ENCODE peak calls at places on chromosomes 11 and 22, in ten cellular contexts. One of them, this sample, is unnamed.

GRCh38 chr22:46073683-46074504 is 76.4 kb upstream of the PPARA start:
- DNase-seq in transverse colon: peak; percentile 50
- DNase-seq in heart right ventricle: peak; percentile 61
- DNase-seq in retinal pigment epithelial cell: no peak
- DNase-seq in DND-41: peak; percentile 25
- DNase-seq in CD8-positive, alpha-beta T cell: no peak
- DNase-seq in Caco-2: no peak
- DNase-seq in sigmoid colon: peak; percentile 89
- DNase-seq in pancreas: peak; percentile 76
- DNase-seq in A549: no peak
- DNase-seq in this sample: no peak

GRCh38 chr11:71453021-71453910 is at the start of gene NADSYN1:
- DNase-seq in transverse colon: peak; percentile 99
- DNase-seq in heart right ventricle: peak; percentile 97
- DNase-seq in retinal pigment epithelial cell: peak; percentile 66
- DNase-seq in DND-41: peak; percentile 94
- DNase-seq in CD8-positive, alpha-beta T cell: peak; percentile 91
- DNase-seq in Caco-2: peak; percentile 100
- DNase-seq in sigmoid colon: peak; percentile 98
- DNase-seq in pancreas: peak; percentile 100
- DNase-seq in A549: peak; percentile 90
- DNase-seq in this sample: peak; percentile 72

GRCh38 chr22:49705631-49706352 is 121.9 kb downstream of the BRD1 start:
- DNase-seq in transverse colon: no peak
- DNase-seq in heart right ventricle: no peak
- DNase-seq in retinal pigment epithelial cell: no peak
- DNase-seq in DND-41: no peak
- DNase-seq in CD8-positive, alpha-beta T cell: no peak
- DNase-seq in Caco-2: no peak
- DNase-seq in sigmoid colon: no peak
- DNase-seq in pancreas: peak; percentile 44
- DNase-seq in A549: no peak
- DNase-seq in this sample: no peak

GRCh38 chr11:108019870-108020540 is 11.3 kb downstream of the CUL5 start:
- DNase-seq in transverse colon: no peak
- DNase-seq in heart right ventricle: no peak
- DNase-seq in retinal pigment epithelial cell: no peak
- DNase-seq in DND-41: no peak
- DNase-seq in CD8-positive, alpha-beta T cell: no peak
- DNase-seq in Caco-2: no peak
- DNase-seq in sigmoid colon: no peak
- DNase-seq in pancreas: no peak
- DNase-seq in A549: no peak
- DNase-seq in this sample: no peak

GRCh38 chr11:76658231-76658630 is 12.3 kb downstream of the LRRC32 start:
- DNase-seq in transverse colon: peak; percentile 3
- DNase-seq in heart right ventricle: no peak
- DNase-seq in retinal pigment epithelial cell: no peak
- DNase-seq in DND-41: no peak
- DNase-seq in CD8-positive, alpha-beta T cell: no peak
- DNase-seq in Caco-2: no peak
- DNase-seq in sigmoid colon: peak; percentile 10
- DNase-seq in pancreas: no peak
- DNase-seq in A549: no peak
- DNase-seq in this sample: no peak

GRCh38 chr11:126332221-126332711 is 23.2 kb upstream of the ST3GAL4 start:
- DNase-seq in transverse colon: no peak
- DNase-seq in heart right ventricle: peak; percentile 54
- DNase-seq in retinal pigment epithelial cell: no peak
- DNase-seq in DND-41: no peak
- DNase-seq in CD8-positive, alpha-beta T cell: no peak
- DNase-seq in Caco-2: no peak
- DNase-seq in sigmoid colon: no peak
- DNase-seq in pancreas: no peak
- DNase-seq in A549: no peak
- DNase-seq in this sample: no peak

GRCh38 chr22:44286673-44287072 is 26.1 kb downstream of the SHISAL1 start:
- DNase-seq in transverse colon: no peak
- DNase-seq in heart right ventricle: no peak
- DNase-seq in retinal pigment epithelial cell: no peak
- DNase-seq in DND-41: no peak
- DNase-seq in CD8-positive, alpha-beta T cell: no peak
- DNase-seq in Caco-2: no peak
- DNase-seq in sigmoid colon: no peak
- DNase-seq in pancreas: peak; percentile 53
- DNase-seq in A549: no peak
- DNase-seq in this sample: no peak

GRCh38 chr11:64518928-64519327 is 72.1 kb upstream of the SLC22A12 start:
- DNase-seq in transverse colon: no peak
- DNase-seq in heart right ventricle: no peak
- DNase-seq in retinal pigment epithelial cell: no peak
- DNase-seq in DND-41: no peak
- DNase-seq in CD8-positive, alpha-beta T cell: no peak
- DNase-seq in Caco-2: no peak
- DNase-seq in sigmoid colon: no peak
- DNase-seq in pancreas: no peak
- DNase-seq in A549: no peak
- DNase-seq in this sample: no peak

GRCh38 chr11:76513654-76514034 is 68.8 kb downstream of the EMSY start:
- DNase-seq in transverse colon: no peak
- DNase-seq in heart right ventricle: no peak
- DNase-seq in retinal pigment epithelial cell: no peak
- DNase-seq in DND-41: no peak
- DNase-seq in CD8-positive, alpha-beta T cell: no peak
- DNase-seq in Caco-2: no peak
- DNase-seq in sigmoid colon: no peak
- DNase-seq in pancreas: no peak
- DNase-seq in A549: no peak
- DNase-seq in this sample: no peak

GRCh38 chr11:116517077-116517476 is 255.7 kb downstream of the BUD13 start:
- DNase-seq in transverse colon: no peak
- DNase-seq in heart right ventricle: no peak
- DNase-seq in retinal pigment epithelial cell: no peak
- DNase-seq in DND-41: no peak
- DNase-seq in CD8-positive, alpha-beta T cell: no peak
- DNase-seq in Caco-2: no peak
- DNase-seq in sigmoid colon: no peak
- DNase-seq in pancreas: no peak
- DNase-seq in A549: no peak
- DNase-seq in this sample: no peak

GRCh38 chr11:47328449-47329390 is 23.8 kb downstream of the MYBPC3 start:
- DNase-seq in transverse colon: no peak
- DNase-seq in heart right ventricle: no peak
- DNase-seq in retinal pigment epithelial cell: no peak
- DNase-seq in DND-41: no peak
- DNase-seq in CD8-positive, alpha-beta T cell: no peak
- DNase-seq in Caco-2: no peak
- DNase-seq in sigmoid colon: no peak
- DNase-seq in pancreas: peak; percentile 32
- DNase-seq in A549: no peak
- DNase-seq in this sample: peak; percentile 16

GRCh38 chr11:83004855-83005556 is 66.7 kb downstream of the RAB30 start:
- DNase-seq in transverse colon: no peak
- DNase-seq in heart right ventricle: no peak
- DNase-seq in retinal pigment epithelial cell: no peak
- DNase-seq in DND-41: no peak
- DNase-seq in CD8-positive, alpha-beta T cell: no peak
- DNase-seq in Caco-2: no peak
- DNase-seq in sigmoid colon: no peak
- DNase-seq in pancreas: no peak
- DNase-seq in A549: no peak
- DNase-seq in this sample: no peak

GRCh38 chr11:57802411-57802810 is 40.8 kb downstream of the CTNND1 start:
- DNase-seq in transverse colon: no peak
- DNase-seq in heart right ventricle: no peak
- DNase-seq in retinal pigment epithelial cell: no peak
- DNase-seq in DND-41: no peak
- DNase-seq in CD8-positive, alpha-beta T cell: no peak
- DNase-seq in Caco-2: no peak
- DNase-seq in sigmoid colon: no peak
- DNase-seq in pancreas: no peak
- DNase-seq in A549: no peak
- DNase-seq in this sample: no peak

GRCh38 chr11:6557761-6558674 is 45.4 kb downstream of the RRP8 start:
- DNase-seq in transverse colon: no peak
- DNase-seq in heart right ventricle: peak; percentile 33
- DNase-seq in retinal pigment epithelial cell: no peak
- DNase-seq in DND-41: no peak
- DNase-seq in CD8-positive, alpha-beta T cell: no peak
- DNase-seq in Caco-2: no peak
- DNase-seq in sigmoid colon: no peak
- DNase-seq in pancreas: no peak
- DNase-seq in A549: no peak
- DNase-seq in this sample: no peak

DNA sequence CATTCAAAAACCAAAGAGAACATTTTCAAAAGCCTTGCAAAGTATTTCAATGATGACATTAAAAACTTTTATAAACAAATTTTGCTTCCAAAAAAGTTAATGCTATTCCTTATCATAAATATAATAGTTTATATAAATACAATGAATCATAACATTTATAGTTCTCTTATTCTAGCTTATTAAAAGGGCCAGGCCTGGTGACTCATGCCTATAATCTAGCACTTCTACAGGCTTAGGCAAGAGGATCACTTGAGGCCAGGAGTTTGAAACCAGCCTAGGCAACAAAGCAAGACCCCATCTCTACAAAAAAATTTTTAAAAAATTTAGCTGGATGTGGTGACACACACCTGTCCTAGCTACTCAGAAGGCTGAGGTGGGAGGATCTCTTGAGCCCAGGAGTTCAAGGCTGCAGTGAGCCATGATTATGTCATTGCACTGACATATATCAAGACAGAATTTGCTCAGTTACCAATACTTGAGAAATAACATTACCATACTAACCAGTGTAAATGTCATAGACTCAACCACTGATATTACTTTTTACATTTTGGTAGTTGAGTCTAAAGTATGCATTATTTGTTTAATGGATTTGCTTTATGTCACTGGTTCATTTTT is 56.4 kb downstream of the CYP2R1 start:
- DNase-seq in transverse colon: no peak
- DNase-seq in heart right ventricle: no peak
- DNase-seq in retinal pigment epithelial cell: no peak
- DNase-seq in DND-41: no peak
- DNase-seq in CD8-positive, alpha-beta T cell: no peak
- DNase-seq in Caco-2: no peak
- DNase-seq in sigmoid colon: no peak
- DNase-seq in pancreas: no peak
- DNase-seq in A549: no peak
- DNase-seq in this sample: no peak
- TF ChIP-seq CTCF in transverse colon: no peak
- TF ChIP-seq CTCF in heart right ventricle: no peak
- TF ChIP-seq CTCF in retinal pigment epithelial cell: no peak
- TF ChIP-seq CTCF in DND-41: no peak
- TF ChIP-seq CTCF in CD8-positive, alpha-beta T cell: no peak
- TF ChIP-seq CTCF in Caco-2: no peak
- TF ChIP-seq CTCF in sigmoid colon: no peak
- TF ChIP-seq CTCF in pancreas: no peak
- TF ChIP-seq CTCF in A549: no peak
- TF ChIP-seq CTCF in this sample: no peak

DNA sequence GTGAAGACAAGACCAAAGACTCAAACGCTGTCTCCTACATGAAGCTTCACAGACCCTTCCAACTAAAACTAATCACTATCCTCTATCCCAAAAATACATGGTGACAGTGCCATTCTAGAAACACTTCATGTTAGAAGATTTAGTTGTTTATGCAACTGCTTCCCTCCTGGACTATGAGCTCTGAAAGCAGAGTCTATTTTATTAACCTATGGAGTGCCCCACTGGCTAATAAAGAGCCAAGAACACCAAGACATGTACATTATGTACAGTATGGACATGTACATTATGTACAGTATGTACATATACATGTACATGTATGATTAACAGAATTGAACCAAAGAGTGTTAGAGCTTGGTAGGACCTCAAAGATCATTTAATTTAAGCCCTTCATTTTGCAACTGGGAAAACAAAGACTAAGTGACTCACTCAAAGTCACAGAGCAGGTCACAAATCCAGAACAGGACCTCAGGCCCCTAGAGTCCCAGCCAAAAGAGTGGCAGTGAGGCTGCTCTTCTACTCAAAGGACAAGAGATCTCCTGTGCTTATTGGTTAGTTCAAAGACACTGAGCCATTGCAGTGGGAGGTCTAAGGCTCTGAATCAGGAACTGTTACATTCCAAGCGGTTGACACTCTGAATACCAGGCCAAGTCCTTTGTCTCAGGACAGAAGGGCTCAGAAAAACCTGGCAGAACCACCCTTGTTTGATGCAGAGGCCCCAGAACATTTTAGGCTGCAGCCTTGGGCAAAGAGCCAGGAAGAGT is 103.9 kb downstream of the FAM168A start:
- DNase-seq in transverse colon: no peak
- DNase-seq in heart right ventricle: no peak
- DNase-seq in retinal pigment epithelial cell: peak; percentile 10
- DNase-seq in DND-41: no peak
- DNase-seq in CD8-positive, alpha-beta T cell: no peak
- DNase-seq in Caco-2: peak; percentile 30
- DNase-seq in sigmoid colon: no peak
- DNase-seq in pancreas: no peak
- DNase-seq in A549: no peak
- DNase-seq in this sample: no peak
- H3K4me3 ChIP-seq in transverse colon: no peak overlapping the region
- H3K4me3 ChIP-seq in heart right ventricle: no peak overlapping the region
- H3K4me3 ChIP-seq in retinal pigment epithelial cell: no peak overlapping the region
- H3K4me3 ChIP-seq in DND-41: no peak overlapping the region
- H3K4me3 ChIP-seq in CD8-positive, alpha-beta T cell: no peak overlapping the region
- H3K4me3 ChIP-seq in Caco-2: no peak overlapping the region
- H3K4me3 ChIP-seq in sigmoid colon: no peak overlapping the region
- H3K4me3 ChIP-seq in pancreas: no peak overlapping the region
- H3K4me3 ChIP-seq in A549: no peak overlapping the region
- H3K4me3 ChIP-seq in this sample: no peak overlapping the region

GRCh38 chr11:109040303-109040702 is 375.4 kb downstream of the DDX10 start:
- DNase-seq in transverse colon: no peak
- DNase-seq in heart right ventricle: no peak
- DNase-seq in retinal pigment epithelial cell: no peak
- DNase-seq in DND-41: no peak
- DNase-seq in CD8-positive, alpha-beta T cell: no peak
- DNase-seq in Caco-2: peak; percentile 51
- DNase-seq in sigmoid colon: no peak
- DNase-seq in pancreas: no peak
- DNase-seq in A549: no peak
- DNase-seq in this sample: no peak
- TF ChIP-seq CTCF in transverse colon: no peak
- TF ChIP-seq CTCF in heart right ventricle: no peak
- TF ChIP-seq CTCF in retinal pigment epithelial cell: peak; percentile 28
- TF ChIP-seq CTCF in DND-41: peak; percentile 14
- TF ChIP-seq CTCF in CD8-positive, alpha-beta T cell: no peak
- TF ChIP-seq CTCF in Caco-2: peak; percentile 54
- TF ChIP-seq CTCF in sigmoid colon: no peak
- TF ChIP-seq CTCF in pancreas: no peak
- TF ChIP-seq CTCF in A549: no peak
- TF ChIP-seq CTCF in this sample: peak; percentile 29

DNA sequence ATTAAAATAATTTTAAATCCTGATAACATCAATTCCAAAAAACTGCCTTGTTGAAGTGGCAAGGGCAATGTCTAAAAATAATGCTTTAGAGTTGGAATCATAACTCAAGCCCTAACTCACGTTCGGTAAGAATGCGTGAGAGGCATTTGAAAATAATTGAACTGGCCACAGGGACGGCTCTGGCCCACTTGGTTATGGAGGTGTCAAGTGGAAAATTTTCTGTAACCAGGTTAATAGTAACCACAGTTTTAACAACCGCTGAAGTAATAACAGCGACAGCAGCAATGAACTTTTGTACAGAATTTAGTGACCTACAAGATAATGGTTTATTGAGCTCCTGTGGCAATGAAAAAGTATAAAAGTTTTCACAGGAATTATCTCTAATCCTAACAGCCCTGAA is 79.4 kb downstream of the ETS1 start:
- DNase-seq in transverse colon: no peak
- DNase-seq in heart right ventricle: no peak
- DNase-seq in retinal pigment epithelial cell: no peak
- DNase-seq in DND-41: no peak
- DNase-seq in CD8-positive, alpha-beta T cell: no peak
- DNase-seq in Caco-2: no peak
- DNase-seq in sigmoid colon: no peak
- DNase-seq in pancreas: no peak
- DNase-seq in A549: no peak
- DNase-seq in this sample: no peak
- H3K4me3 ChIP-seq in transverse colon: peak overlapping the region; percentile 13
- H3K4me3 ChIP-seq in heart right ventricle: peak overlapping the region; percentile 8
- H3K4me3 ChIP-seq in retinal pigment epithelial cell: no peak overlapping the region
- H3K4me3 ChIP-seq in DND-41: no peak overlapping the region
- H3K4me3 ChIP-seq in CD8-positive, alpha-beta T cell: peak overlapping the region; percentile 94
- H3K4me3 ChIP-seq in Caco-2: no peak overlapping the region
- H3K4me3 ChIP-seq in sigmoid colon: peak overlapping the region; percentile 33
- H3K4me3 ChIP-seq in pancreas: peak overlapping the region; percentile 33
- H3K4me3 ChIP-seq in A549: peak overlapping the region; percentile 39
- H3K4me3 ChIP-seq in this sample: peak overlapping the region; percentile 4